ENCODE peak calls at places on chromosomes 12 and 14, in four cellular contexts. C is memory B cell, K is AG08396, Y is posterior cingulate gyrus. G is an unnamed sample.

GRCh38 chr14:77931441-77931840 is 131.5 kb downstream of the ADCK1 start:
- DNase-seq in C (no peak), K (no peak), Y (no peak), G (no peak)

GRCh38 chr12:54131641-54132280 is 57.0 kb downstream of the SMUG1 start:
- DNase-seq in Y (no peak), K (no peak), C (no peak), G (no peak)

GRCh38 chr12:29778531-29778930 is 5.2 kb downstream of the TMTC1 start:
- DNase-seq in Y (no peak), K (no peak), C (no peak), G (no peak)

GRCh38 chr12:25497021-25497420 is 56.1 kb downstream of the LMNTD1 start:
- DNase-seq in C (no peak), K (no peak), Y (no peak), G (no peak)

GRCh38 chr12:10018390-10018789 is 8.0 kb downstream of the CLEC12B start:
- DNase-seq in Y (no peak), C (no peak), K (peak; percentile 21), G (no peak)

GRCh38 chr12:78917513-78917912 is 52.9 kb downstream of the SYT1 start:
- DNase-seq in C (no peak), K (no peak), Y (no peak), G (no peak)

GRCh38 chr12:92503977-92504966 is 198.5 kb upstream of the PLEKHG7 start:
- DNase-seq in K (no peak), Y (no peak), C (no peak), G (no peak)

GRCh38 chr14:96576937-96577336 is 74.8 kb downstream of the PAPOLA start:
- DNase-seq in C (no peak), Y (no peak), K (no peak), G (no peak)

GRCh38 chr12:64181504-64182291 is 40.4 kb downstream of the KICS2 start:
- DNase-seq in K (peak; percentile 78), Y (peak; percentile 75), C (no peak), G (peak; percentile 53)

GRCh38 chr12:76836633-76837032 is 42.2 kb downstream of the CSRP2 start:
- DNase-seq in K (no peak), Y (no peak), C (no peak), G (no peak)

GRCh38 chr14:59202031-59202430 is 13.6 kb downstream of the DAAM1 start:
- DNase-seq in K (no peak), Y (no peak), C (no peak), G (no peak)

GRCh38 chr12:108939594-108939993 is 59.7 kb downstream of the DAO start:
- DNase-seq in K (no peak), Y (no peak), C (no peak), G (no peak)

GRCh38 chr12:101117842-101118241 is 92.2 kb downstream of the SLC5A8 start:
- DNase-seq in C (no peak), K (no peak), Y (no peak), G (no peak)

GRCh38 chr14:70821581-70821915 is 12.2 kb upstream of the MAP3K9 start:
- DNase-seq in K (no peak), C (no peak), Y (peak; percentile 81), G (no peak)

GRCh38 chr12:6158263-6158662 is 33.8 kb upstream of the VWF start:
- DNase-seq in C (no peak), K (no peak), Y (no peak), G (no peak)

GRCh38 chr14:68690106-68690960 is 102.5 kb downstream of the ZFP36L1 start:
- DNase-seq in Y (no peak), K (no peak), C (no peak), G (no peak)

GRCh38 chr12:5505116-5505515 is 73.2 kb downstream of the NTF3 start:
- DNase-seq in C (no peak), K (no peak), Y (no peak), G (no peak)

GRCh38 chr12:118404876-118405521 is 28.6 kb downstream of the SUDS3 start:
- DNase-seq in K (peak; percentile 45), C (peak; percentile 28), Y (no peak), G (peak; percentile 11)

GRCh38 chr12:77032406-77032805 is 33.0 kb downstream of the E2F7 start:
- DNase-seq in C (no peak), K (no peak), Y (no peak), G (no peak)

GRCh38 chr14:81594012-81594411 is 60.4 kb upstream of the SEL1L start:
- DNase-seq in C (no peak), K (no peak), Y (peak; percentile 82), G (peak; percentile 1)

GRCh38 chr14:27315947-27316346 is 718.1 kb upstream of the NOVA1 start:
- DNase-seq in Y (no peak), K (no peak), C (no peak), G (no peak)

GRCh38 chr14:64363265-64363840 is 24.8 kb upstream of the MTHFD1 start:
- DNase-seq in C (no peak), Y (no peak), K (no peak), G (no peak)

GRCh38 chr12:65533177-65533883 is 254.8 kb downstream of the MSRB3 start:
- DNase-seq in Y (no peak), K (no peak), C (no peak), G (no peak)

GRCh38 chr12:58566599-58566998 is 353.7 kb downstream of the LRIG3 start:
- DNase-seq in Y (no peak), C (no peak), K (peak; percentile 48), G (no peak)